ENCODE peak calls at places on chromosomes 12 and 14, in eight cellular contexts. K is HCT116, Z is HepG2, N is K562, G is GM12878, S is SK-N-SH, H is endothelial cell of umbilical vein, O is H1. E is an unnamed sample.
A peak's percentile ranks its signal among the peaks of the same experiment; 100 is the strongest.

GRCh38 chr14:92362781-92363235 is 39.8 kb downstream of the SLC24A4 start:
- DNase-seq in H (no peak), G (no peak), K (no peak), S (no peak), N (no peak), Z (no peak), O (no peak), E (no peak)

GRCh38 chr12:49357099-49357678 is 10.1 kb upstream of the SPATS2 start:
- DNase-seq in H (peak; percentile 57), S (peak; percentile 29), Z (no peak), N (peak; percentile 58), O (no peak), K (no peak), G (no peak), E (peak; percentile 69)

GRCh38 chr12:48936379-48936979 is 11.2 kb upstream of the FKBP11 start:
- DNase-seq in K (peak; percentile 36), H (peak; percentile 64), N (peak; percentile 78), O (peak; percentile 97), G (no peak), S (peak; percentile 88), Z (peak; percentile 43), E (peak; percentile 94)

GRCh38 chr12:27999970-28000369 is 27.4 kb upstream of the PTHLH start:
- DNase-seq in K (no peak), H (no peak), Z (no peak), S (no peak), O (no peak), G (no peak), N (no peak), E (no peak)

GRCh38 chr14:93059260-93059659 is 56.5 kb downstream of the ITPK1 start:
- DNase-seq in Z (no peak), H (no peak), K (no peak), O (no peak), G (no peak), S (no peak), N (no peak), E (no peak)

GRCh38 chr14:50608302-50608851 is 48.4 kb downstream of the ATL1 start:
- DNase-seq in O (no peak), G (no peak), Z (no peak), K (no peak), S (no peak), N (no peak), H (no peak), E (no peak)

GRCh38 chr12:2163172-2163927 is 110.6 kb downstream of the CACNA1C start:
- DNase-seq in K (no peak), O (no peak), N (peak; percentile 27), Z (peak; percentile 6), G (no peak), S (no peak), H (no peak), E (no peak)

GRCh38 chr14:32940066-32940651 is 1.5 kb downstream of the NPAS3 start:
- DNase-seq in K (no peak), G (no peak), O (no peak), S (no peak), Z (no peak), N (no peak), H (peak; percentile 37), E (peak; percentile 14)

GRCh38 chr14:38187475-38187874 is 20.2 kb upstream of the SSTR1 start:
- DNase-seq in Z (no peak), N (no peak), H (no peak), G (no peak), K (no peak), S (no peak), O (no peak), E (no peak)

GRCh38 chr12:13313886-13314285 is 117.4 kb downstream of the EMP1 start:
- DNase-seq in S (no peak), O (no peak), G (no peak), K (no peak), Z (no peak), H (no peak), N (no peak), E (no peak)

GRCh38 chr14:51368721-51369163 is 128.7 kb downstream of the TMX1 start:
- DNase-seq in H (no peak), Z (no peak), S (no peak), K (no peak), N (no peak), O (no peak), G (no peak), E (peak; percentile 19)

GRCh38 chr14:70735043-70735442 is 74.3 kb downstream of the MAP3K9 start:
- DNase-seq in O (no peak), N (no peak), Z (no peak), K (no peak), G (no peak), S (peak; percentile 82), H (no peak), E (no peak)

GRCh38 chr12:66724616-66725015 is 45.7 kb upstream of the GRIP1 start:
- DNase-seq in O (no peak), G (no peak), Z (no peak), S (no peak), K (no peak), H (no peak), N (no peak), E (no peak)

GRCh38 chr14:24418492-24418873 is 11.0 kb downstream of the CBLN3 start:
- DNase-seq in S (no peak), N (no peak), G (no peak), H (peak; percentile 78), Z (no peak), K (no peak), O (no peak), E (no peak)

GRCh38 chr12:132266802-132267201 is 62.6 kb downstream of the GALNT9 start:
- DNase-seq in K (no peak), H (no peak), O (no peak), S (no peak), Z (no peak), G (no peak), N (no peak), E (no peak)

GRCh38 chr14:98293527-98293926 is 978.5 kb downstream of the BCL11B start:
- DNase-seq in N (no peak), H (no peak), G (no peak), K (no peak), O (no peak), S (no peak), Z (no peak), E (no peak)

GRCh38 chr14:92553456-92553855 is 39.9 kb downstream of the RIN3 start:
- DNase-seq in G (no peak), N (no peak), K (no peak), S (no peak), O (no peak), H (no peak), Z (no peak), E (peak; percentile 52)

GRCh38 chr12:42103155-42103554 is 41.5 kb downstream of the GXYLT1 start:
- DNase-seq in G (no peak), O (no peak), S (no peak), N (no peak), K (no peak), H (no peak), Z (no peak), E (no peak)

GRCh38 chr12:124238886-124239285 is 56.0 kb upstream of the RFLNA start:
- DNase-seq in S (no peak), N (no peak), H (no peak), O (no peak), K (no peak), Z (peak; percentile 18), G (no peak), E (no peak)

GRCh38 chr12:124240493-124240892 is 54.4 kb upstream of the RFLNA start:
- DNase-seq in O (no peak), H (peak; percentile 9), K (peak; percentile 39), N (peak; percentile 62), S (peak; percentile 57), G (no peak), Z (no peak), E (peak; percentile 66)

GRCh38 chr12:124242529-124243065 is 52.3 kb upstream of the RFLNA start:
- DNase-seq in K (no peak), O (no peak), G (no peak), Z (no peak), H (no peak), N (no peak), S (no peak), E (no peak)

GRCh38 chr12:124241776-124242528 is 52.9 kb upstream of the RFLNA start:
- DNase-seq in G (no peak), Z (no peak), H (no peak), O (no peak), K (no peak), S (no peak), N (no peak), E (peak; percentile 24)

GRCh38 chr12:124243936-124244335 is 51.0 kb upstream of the RFLNA start:
- DNase-seq in O (no peak), K (no peak), Z (no peak), S (no peak), N (no peak), G (no peak), H (no peak), E (no peak)
- H3K27me3 ChIP-seq in O (no peaks in the 10 kb centered on the region), K (no peaks in the 10 kb centered on the region), Z (peaks cover 5% of the 10 kb centered on the region), S (no peaks in the 10 kb centered on the region), N (peaks cover 8% of the 10 kb centered on the region), G (no peaks in the 10 kb centered on the region), H (peaks cover 8% of the 10 kb centered on the region), E (no peaks in the 10 kb centered on the region)

DNA sequence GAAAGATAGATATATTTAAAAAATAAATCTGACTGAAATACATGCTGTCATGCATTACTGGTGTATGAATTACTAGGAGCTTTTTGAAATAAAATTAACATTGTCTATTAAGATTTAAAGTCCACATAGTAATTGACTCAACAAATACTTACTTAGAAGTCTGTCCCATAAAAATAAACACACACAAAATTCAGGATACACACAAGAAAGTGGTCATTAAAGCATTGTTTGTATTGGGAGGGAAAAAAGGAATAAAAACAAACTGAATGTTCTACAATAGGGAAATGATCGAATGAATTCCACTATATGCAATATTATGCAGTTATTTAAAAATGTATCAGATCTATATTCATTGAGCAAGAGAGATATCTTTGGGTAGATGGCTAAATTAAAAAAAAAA is 118.9 kb downstream of the SLC38A1 start:
- DNase-seq in O (no peak), N (no peak), K (no peak), Z (no peak), H (no peak), G (no peak), S (no peak), E (no peak)
- TF ChIP-seq POLR2AphosphoS5 in O (no peak), N (no peak), K (no peak), Z (no peak), H (no peak), G (no peak), S (no peak), E (no peak)

DNA sequence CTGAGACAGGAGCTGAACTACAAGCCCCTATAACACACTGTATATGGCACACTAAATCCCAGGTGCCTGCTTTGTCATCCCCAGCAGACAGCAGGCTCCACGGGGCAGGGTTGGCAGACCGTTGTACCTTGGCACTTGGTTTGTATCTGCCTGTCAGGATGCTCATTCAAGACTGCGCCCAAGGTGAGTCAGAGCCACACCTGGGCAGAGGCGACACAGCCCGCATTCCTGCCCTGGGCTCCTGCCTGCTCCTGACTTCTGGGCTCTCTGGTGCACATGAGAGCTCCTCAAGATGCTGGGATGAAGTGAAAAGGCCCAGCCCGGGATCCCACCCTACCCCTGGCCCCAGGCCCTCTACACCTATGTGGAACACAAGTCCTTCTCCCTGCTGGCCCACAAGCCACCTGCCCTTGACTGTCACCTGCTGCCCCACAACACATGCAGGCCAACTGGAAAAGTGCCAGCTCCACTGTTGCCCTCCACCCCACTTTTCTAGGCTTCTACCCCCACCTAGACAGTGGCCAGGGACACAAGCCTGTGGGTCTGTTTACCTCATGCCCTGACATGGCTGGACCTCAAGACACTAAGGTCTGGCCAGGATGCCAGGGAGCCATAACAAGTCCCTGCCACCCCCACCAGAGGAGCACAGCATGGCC is 30.8 kb upstream of the PNMA1 start:
- DNase-seq in N (no peak), G (no peak), H (no peak), S (no peak), K (peak; percentile 57), O (no peak), Z (no peak), E (no peak)
- H4K20me1 ChIP-seq in N (peaks cover 6% of the 10 kb centered on the region), G (peaks cover 32% of the 10 kb centered on the region), H (no peaks in the 10 kb centered on the region), S (peaks cover 94% of the 10 kb centered on the region), K (peaks cover 3% of the 10 kb centered on the region), O (peaks cover 5% of the 10 kb centered on the region), Z (peaks cover 89% of the 10 kb centered on the region), E (peaks cover 9% of the 10 kb centered on the region)

GRCh38 chr14:104638927-104639450 is 34.4 kb upstream of the TMEM179 start:
- DNase-seq in Z (no peak), N (no peak), O (no peak), K (no peak), H (no peak), S (peak; percentile 27), G (no peak), E (no peak)
- H3K27me3 ChIP-seq in Z (peaks cover 75% of the 10 kb centered on the region), N (no peaks in the 10 kb centered on the region), O (no peaks in the 10 kb centered on the region), K (peaks cover 5% of the 10 kb centered on the region), H (no peaks in the 10 kb centered on the region), S (no peaks in the 10 kb centered on the region), G (no peaks in the 10 kb centered on the region), E (no peaks in the 10 kb centered on the region)